ENCODE peak calls at places on chromosomes 3 and 15, in ten cellular contexts. U is stimulated activated CD4-positive, alpha-beta T cell treated with anti-CD3 and anti-CD28 coated beads, Interleukin-1b, Interleukin-23, amount 100 ng/mL, for 1 hour; Q is PC-3; D is HFF-Myc; X is NCI-H1930; T is hypothalamus; G is activated CD4-positive, alpha-beta T cell treated with anti-CD3 and anti-CD28 coated beads for 4 hours; S is fibroblast of the aortic adventitia; O is NCI-H774; M is COLO829. N is an unnamed sample.
A peak's percentile ranks its signal among the peaks of the same experiment; 100 is the strongest.

GRCh38 chr3:55792010-55792409 is 304.9 kb upstream of the WNT5A start:
- DNase-seq in U (no peak), Q (no peak), D (no peak), X (peak; percentile 25), T (no peak), G (no peak), S (no peak), O (no peak), M (no peak), N (no peak)

GRCh38 chr3:188465311-188465710 is 311.4 kb downstream of the LPP start:
- DNase-seq in U (no peak), Q (no peak), D (no peak), X (no peak), T (no peak), G (no peak), S (no peak), O (no peak), M (no peak), N (no peak)

GRCh38 chr3:36893137-36893557 is 51.7 kb downstream of the TRANK1 start:
- DNase-seq in U (no peak), Q (peak; percentile 34), D (no peak), X (no peak), T (no peak), G (peak; percentile 47), S (peak; percentile 71), O (no peak), M (peak; percentile 81), N (no peak)

GRCh38 chr3:38458796-38459498 is 5.3 kb downstream of the ACVR2B start:
- DNase-seq in U (no peak), Q (peak; percentile 66), D (no peak), X (no peak), T (no peak), G (no peak), S (peak; percentile 29), O (no peak), M (peak; percentile 85), N (no peak)

GRCh38 chr3:117921908-117922456 is 1112.7 kb downstream of the IGSF11 start:
- DNase-seq in U (no peak), Q (no peak), D (no peak), X (no peak), T (no peak), G (no peak), S (no peak), O (no peak), M (no peak), N (no peak)

GRCh38 chr3:86958534-86958933 is 32.4 kb downstream of the VGLL3 start:
- DNase-seq in U (no peak), Q (peak; percentile 34), D (no peak), X (no peak), T (no peak), G (no peak), S (peak; percentile 86), O (no peak), M (no peak), N (no peak)

GRCh38 chr3:121529308-121529707 is 16.5 kb downstream of the POLQ start:
- DNase-seq in U (no peak), Q (peak; percentile 23), D (no peak), X (no peak), T (no peak), G (no peak), S (peak; percentile 39), O (no peak), M (peak; percentile 20), N (no peak)

GRCh38 chr15:25250011-25250596 is 188.7 kb downstream of the UBE3A start:
- DNase-seq in U (no peak), Q (no peak), D (no peak), X (no peak), T (no peak), G (no peak), S (no peak), O (no peak), M (no peak), N (no peak)